ENCODE peak calls at places on chromosome 19, in eight cellular contexts. X is neural crest cell; P is stimulated activated CD4-positive, alpha-beta T cell treated with anti-CD3 and anti-CD28 coated beads, TNF-alpha, amount 100 ng/mL, for 1 hour; K is NAMALWA; U is activated CD4-positive, alpha-beta T cell treated with anti-CD3 and anti-CD28 coated beads for 4 hours; B is AG09319; D is GM12892; Y is T-helper 17 cell. R is an unnamed sample.
A peak's percentile ranks its signal among the peaks of the same experiment; 100 is the strongest.

GRCh38 chr19:41698746-41699230 is 9.6 kb upstream of the CEACAM5 start:
- DNase-seq in D (no peak), K (no peak), X (no peak), P (no peak), Y (no peak), U (no peak), B (no peak), R (no peak)

GRCh38 chr19:6568010-6568411 is 22.9 kb downstream of the CD70 start:
- DNase-seq in Y (no peak), P (no peak), B (no peak), U (no peak), D (no peak), K (no peak), X (no peak), R (no peak)

GRCh38 chr19:40139533-40140287 is 49.0 kb upstream of the ZNF780A start:
- DNase-seq in K (peak; percentile 70), P (no peak), B (peak; percentile 40), Y (no peak), U (no peak), D (no peak), X (no peak), R (no peak)

GRCh38 chr19:43847884-43848283 is 20.8 kb downstream of the ZNF283 start:
- DNase-seq in Y (no peak), B (no peak), U (no peak), P (no peak), X (no peak), K (no peak), D (no peak), R (no peak)

GRCh38 chr19:46386996-46387712 is 26.2 kb downstream of the CCDC8 start:
- DNase-seq in Y (no peak), K (no peak), U (no peak), B (no peak), D (no peak), X (no peak), P (no peak), R (no peak)

GRCh38 chr19:12788025-12788681 is 3.1 kb upstream of the JUNB start:
- DNase-seq in P (no peak), U (no peak), Y (no peak), D (no peak), X (no peak), B (no peak), K (peak; percentile 57), R (no peak)

GRCh38 chr19:46791944-46792343 is 3.5 kb upstream of the SLC1A5 start:
- DNase-seq in K (no peak), X (no peak), Y (no peak), D (no peak), U (peak; percentile 28), B (no peak), P (no peak), R (no peak)

GRCh38 chr19:42325896-42326771 is 699 bp downstream of the MEGF8 start:
- DNase-seq in B (no peak), D (no peak), Y (peak; percentile 16), U (peak; percentile 25), K (peak; percentile 62), P (no peak), X (peak; percentile 12), R (peak; percentile 26)

GRCh38 chr19:49422407-49423277 is 599 bp downstream of the PTH2 start:
- DNase-seq in B (no peak), U (no peak), Y (peak; percentile 30), D (no peak), X (peak; percentile 56), K (no peak), P (no peak), R (peak; percentile 42)

GRCh38 chr19:2166741-2167738 is 3.3 kb downstream of the DOT1L start:
- DNase-seq in X (no peak), U (no peak), D (no peak), P (no peak), B (peak; percentile 59), Y (no peak), K (no peak), R (no peak)

GRCh38 chr19:46624958-46625661 is at the start of gene PTGIR:
- DNase-seq in Y (no peak), P (no peak), X (no peak), K (no peak), D (no peak), U (no peak), B (peak; percentile 37), R (no peak)

GRCh38 chr19:18881491-18881890 is 14.5 kb downstream of the CERS1 start:
- DNase-seq in K (no peak), U (no peak), B (no peak), D (no peak), P (no peak), X (no peak), Y (no peak), R (no peak)

GRCh38 chr19:5086725-5087439 is 118.0 kb downstream of the KDM4B start:
- DNase-seq in K (no peak), X (no peak), B (no peak), Y (no peak), P (no peak), D (no peak), U (no peak), R (no peak)

GRCh38 chr19:19657397-19657783 is 6.1 kb downstream of the ATP13A1 start:
- DNase-seq in Y (no peak), P (no peak), K (no peak), D (peak; percentile 3), B (no peak), U (no peak), X (no peak), R (no peak)

GRCh38 chr19:10346509-10346908 is 7.1 kb upstream of the ICAM3 start:
- DNase-seq in Y (no peak), B (no peak), X (no peak), K (no peak), U (no peak), P (no peak), D (no peak), R (no peak)

GRCh38 chr19:36963262-36963661 is 47.1 kb downstream of the ZNF568 start:
- DNase-seq in X (no peak), P (no peak), Y (no peak), K (no peak), D (no peak), U (no peak), B (no peak), R (no peak)